ENCODE peak calls at places on chromosomes 12 and 14, in nine cellular contexts. U, W, Z, T, P, I, H, F and J are unnamed samples.
A peak's percentile ranks its signal among the peaks of the same experiment; 100 is the strongest.

GRCh38 chr12:2397356-2398045 is 344.7 kb downstream of the CACNA1C start:
- DNase-seq in U (no peak), W (no peak), Z (no peak), T (no peak), P (no peak), I (no peak), H (no peak), F (no peak), J (no peak)

GRCh38 chr12:17215754-17216153 is 609.8 kb upstream of the LMO3 start:
- DNase-seq in U (no peak), W (no peak), Z (no peak), T (no peak), P (no peak), I (no peak), H (no peak), F (no peak), J (peak; percentile 3)

GRCh38 chr14:23695220-23695999 is 59.2 kb downstream of the DHRS2 start:
- DNase-seq in U (no peak), W (peak; percentile 22), Z (no peak), T (no peak), P (no peak), I (no peak), H (no peak), F (no peak), J (no peak)

GRCh38 chr14:92711976-92712653 is 36.3 kb downstream of the LGMN start:
- DNase-seq in U (no peak), W (no peak), Z (no peak), T (no peak), P (no peak), I (no peak), H (no peak), F (no peak), J (no peak)

GRCh38 chr14:96852823-96853422 is 55.7 kb downstream of the VRK1 start:
- DNase-seq in U (no peak), W (peak; percentile 75), Z (no peak), T (peak; percentile 9), P (peak; percentile 72), I (peak; percentile 65), H (peak; percentile 40), F (peak; percentile 23), J (peak; percentile 57)

GRCh38 chr12:43737646-43738045 is 20.9 kb downstream of the PUS7L start:
- DNase-seq in U (no peak), W (no peak), Z (no peak), T (no peak), P (peak; percentile 89), I (peak; percentile 94), H (no peak), F (no peak), J (no peak)

GRCh38 chr14:96268426-96269358 is 12.7 kb downstream of the BDKRB1 start:
- DNase-seq in U (no peak), W (peak; percentile 95), Z (no peak), T (peak; percentile 94), P (peak; percentile 98), I (peak; percentile 95), H (peak; percentile 62), F (peak; percentile 93), J (no peak)

GRCh38 chr14:59274991-59275391 is 86.5 kb downstream of the DAAM1 start:
- DNase-seq in U (peak; percentile 44), W (no peak), Z (no peak), T (no peak), P (no peak), I (no peak), H (no peak), F (no peak), J (no peak)

GRCh38 chr14:65901595-65901994 is 489.1 kb downstream of the FUT8 start:
- DNase-seq in U (no peak), W (no peak), Z (no peak), T (no peak), P (no peak), I (no peak), H (no peak), F (no peak), J (no peak)

GRCh38 chr12:90017316-90017715 is 308.7 kb upstream of the ATP2B1 start:
- DNase-seq in U (no peak), W (no peak), Z (no peak), T (no peak), P (no peak), I (peak; percentile 41), H (no peak), F (no peak), J (no peak)

GRCh38 chr14:105091335-105092123 is 26.3 kb upstream of the GPR132 start:
- DNase-seq in U (peak; percentile 91), W (peak; percentile 20), Z (no peak), T (no peak), P (no peak), I (no peak), H (no peak), F (peak; percentile 95), J (peak; percentile 70)

GRCh38 chr14:58108717-58109116 is 43.3 kb downstream of the ARMH4 start:
- DNase-seq in U (no peak), W (no peak), Z (no peak), T (no peak), P (no peak), I (no peak), H (no peak), F (no peak), J (no peak)

GRCh38 chr12:70508178-70508577 is 129.1 kb downstream of the PTPRB start:
- DNase-seq in U (no peak), W (peak; percentile 54), Z (no peak), T (no peak), P (peak; percentile 0), I (no peak), H (no peak), F (no peak), J (no peak)

GRCh38 chr12:103880299-103881142 is 39.5 kb upstream of the NT5DC3 start:
- DNase-seq in U (no peak), W (no peak), Z (no peak), T (no peak), P (no peak), I (no peak), H (no peak), F (peak; percentile 76), J (no peak)

GRCh38 chr12:119229837-119230236 is 51.1 kb downstream of the HSPB8 start:
- DNase-seq in U (peak; percentile 48), W (peak; percentile 67), Z (no peak), T (no peak), P (peak; percentile 29), I (no peak), H (no peak), F (no peak), J (peak; percentile 1)

GRCh38 chr12:22164101-22164500 is 118.1 kb downstream of the CMAS start:
- DNase-seq in U (no peak), W (no peak), Z (no peak), T (no peak), P (no peak), I (no peak), H (no peak), F (no peak), J (no peak)

GRCh38 chr14:60758875-60759274 is 24.3 kb downstream of the MNAT1 start:
- DNase-seq in U (no peak), W (no peak), Z (no peak), T (no peak), P (no peak), I (peak; percentile 24), H (no peak), F (no peak), J (no peak)

GRCh38 chr12:127393896-127394295 is 873.1 kb upstream of the TMEM132C start:
- DNase-seq in U (no peak), W (peak; percentile 10), Z (no peak), T (peak; percentile 46), P (peak; percentile 89), I (peak; percentile 88), H (no peak), F (no peak), J (no peak)